ENCODE peak calls at places on chromosomes 5 and 9, in five cellular contexts. One of them, this sample, is unnamed.

GRCh38 chr5:161007879-161008278 is 155.9 kb upstream of the ATP10B start:
- DNase-seq in cardiac muscle cell: no peak
- DNase-seq in spleen: no peak
- DNase-seq in CD8-positive, alpha-beta memory T cell: no peak
- DNase-seq in astrocyte of the spinal cord: no peak
- DNase-seq in this sample: no peak

GRCh38 chr5:40367260-40367659 is 312.5 kb upstream of the PTGER4 start:
- DNase-seq in cardiac muscle cell: no peak
- DNase-seq in CD8-positive, alpha-beta memory T cell: no peak
- DNase-seq in spleen: no peak
- DNase-seq in astrocyte of the spinal cord: no peak
- DNase-seq in this sample: no peak

GRCh38 chr9:135760465-135760864 is 58.5 kb downstream of the KCNT1 start:
- DNase-seq in cardiac muscle cell: no peak
- DNase-seq in CD8-positive, alpha-beta memory T cell: no peak
- DNase-seq in astrocyte of the spinal cord: no peak
- DNase-seq in spleen: no peak
- DNase-seq in this sample: no peak

GRCh38 chr5:32280656-32281081 is 32.1 kb downstream of the MTMR12 start:
- DNase-seq in astrocyte of the spinal cord: no peak
- DNase-seq in CD8-positive, alpha-beta memory T cell: no peak
- DNase-seq in spleen: no peak
- DNase-seq in cardiac muscle cell: no peak
- DNase-seq in this sample: no peak

GRCh38 chr9:98572054-98572627 is 136.6 kb downstream of the GABBR2 start:
- DNase-seq in spleen: peak
- DNase-seq in CD8-positive, alpha-beta memory T cell: no peak
- DNase-seq in astrocyte of the spinal cord: no peak
- DNase-seq in cardiac muscle cell: no peak
- DNase-seq in this sample: no peak

GRCh38 chr5:80037366-80037765 is 2.2 kb downstream of the THBS4 start:
- DNase-seq in CD8-positive, alpha-beta memory T cell: no peak
- DNase-seq in spleen: no peak
- DNase-seq in cardiac muscle cell: no peak
- DNase-seq in astrocyte of the spinal cord: no peak
- DNase-seq in this sample: no peak

GRCh38 chr5:169095410-169095772 is 205.5 kb downstream of the SLIT3 start:
- DNase-seq in CD8-positive, alpha-beta memory T cell: no peak
- DNase-seq in astrocyte of the spinal cord: no peak
- DNase-seq in cardiac muscle cell: no peak
- DNase-seq in spleen: no peak
- DNase-seq in this sample: no peak

GRCh38 chr5:12566441-12566840 is 662.2 kb upstream of the CTNND2 start:
- DNase-seq in spleen: no peak
- DNase-seq in CD8-positive, alpha-beta memory T cell: no peak
- DNase-seq in cardiac muscle cell: no peak
- DNase-seq in astrocyte of the spinal cord: peak
- DNase-seq in this sample: no peak

GRCh38 chr5:77006124-77006523 is 24.1 kb upstream of the AGGF1 start:
- DNase-seq in cardiac muscle cell: no peak
- DNase-seq in CD8-positive, alpha-beta memory T cell: no peak
- DNase-seq in astrocyte of the spinal cord: no peak
- DNase-seq in spleen: no peak
- DNase-seq in this sample: no peak

GRCh38 chr5:50967388-50968039 is 301.1 kb downstream of the PARP8 start:
- DNase-seq in cardiac muscle cell: peak
- DNase-seq in CD8-positive, alpha-beta memory T cell: no peak
- DNase-seq in spleen: peak
- DNase-seq in astrocyte of the spinal cord: no peak
- DNase-seq in this sample: no peak

GRCh38 chr5:4905674-4906528 is 234.2 kb upstream of the ADAMTS16 start:
- DNase-seq in CD8-positive, alpha-beta memory T cell: no peak
- DNase-seq in spleen: no peak
- DNase-seq in cardiac muscle cell: no peak
- DNase-seq in astrocyte of the spinal cord: peak
- DNase-seq in this sample: peak

GRCh38 chr5:137621861-137622823 is 113.7 kb downstream of the KLHL3 start:
- DNase-seq in cardiac muscle cell: no peak
- DNase-seq in spleen: no peak
- DNase-seq in astrocyte of the spinal cord: peak
- DNase-seq in CD8-positive, alpha-beta memory T cell: no peak
- DNase-seq in this sample: no peak

GRCh38 chr9:34079181-34079580 is 30.5 kb upstream of the UBAP2 start:
- DNase-seq in astrocyte of the spinal cord: peak
- DNase-seq in spleen: no peak
- DNase-seq in cardiac muscle cell: no peak
- DNase-seq in CD8-positive, alpha-beta memory T cell: no peak
- DNase-seq in this sample: no peak

GRCh38 chr5:154723740-154724505 is 31.3 kb upstream of the LARP1 start:
- DNase-seq in astrocyte of the spinal cord: peak
- DNase-seq in cardiac muscle cell: no peak
- DNase-seq in CD8-positive, alpha-beta memory T cell: no peak
- DNase-seq in spleen: no peak
- DNase-seq in this sample: no peak

GRCh38 chr9:78958887-78959286 is 612.9 kb upstream of the TLE4 start:
- DNase-seq in spleen: no peak
- DNase-seq in astrocyte of the spinal cord: no peak
- DNase-seq in cardiac muscle cell: no peak
- DNase-seq in CD8-positive, alpha-beta memory T cell: no peak
- DNase-seq in this sample: no peak

GRCh38 chr9:28032178-28032532 is 458.9 kb upstream of the C9orf72 start:
- DNase-seq in spleen: no peak
- DNase-seq in cardiac muscle cell: no peak
- DNase-seq in astrocyte of the spinal cord: peak
- DNase-seq in CD8-positive, alpha-beta memory T cell: no peak
- DNase-seq in this sample: no peak

GRCh38 chr5:161190778-161191177 is 338.8 kb upstream of the ATP10B start:
- DNase-seq in CD8-positive, alpha-beta memory T cell: no peak
- DNase-seq in cardiac muscle cell: no peak
- DNase-seq in spleen: no peak
- DNase-seq in astrocyte of the spinal cord: no peak
- DNase-seq in this sample: no peak

DNA sequence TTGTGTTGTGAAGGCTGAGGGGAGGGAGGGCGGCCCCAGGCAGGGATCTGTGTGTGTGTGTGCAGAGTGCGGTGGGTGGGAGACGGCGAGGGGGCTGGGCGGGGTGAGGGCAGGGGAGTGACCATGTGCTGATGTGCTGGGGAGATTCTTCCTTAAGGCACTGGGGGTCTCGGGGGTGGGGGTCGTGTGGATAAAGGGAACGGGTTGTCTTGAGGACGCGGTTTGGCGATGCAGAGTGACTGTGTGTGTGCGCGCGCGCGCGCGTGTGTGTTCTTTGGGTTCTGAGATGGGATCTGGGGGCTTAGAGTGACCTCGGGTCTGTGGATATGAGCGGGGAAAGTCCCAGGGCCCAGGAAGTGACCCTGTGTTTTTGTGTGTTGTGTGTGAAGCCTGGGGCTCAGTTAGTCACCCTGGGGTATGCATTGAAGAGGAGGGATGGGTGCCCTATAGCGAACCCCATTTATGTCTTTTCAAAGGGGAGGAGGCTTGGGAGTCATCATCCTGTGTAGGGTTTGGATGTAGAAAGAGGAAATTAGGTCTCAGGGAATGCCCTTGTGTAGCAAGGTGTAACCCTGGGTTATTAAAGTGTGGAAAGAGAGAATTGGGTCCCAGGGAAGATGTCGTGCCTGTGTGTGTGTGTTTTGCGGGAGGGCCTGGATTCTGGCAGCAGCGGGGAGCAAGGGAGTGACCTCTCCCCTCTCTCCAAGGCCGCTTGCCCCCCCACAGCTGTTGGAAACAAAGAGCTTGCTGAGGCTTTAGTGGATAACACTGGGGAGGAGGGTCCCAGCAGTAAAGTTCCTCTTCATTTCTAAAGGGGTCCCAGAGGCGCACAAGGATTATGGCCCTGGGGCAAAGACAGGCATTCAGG is 1.4 kb downstream of the TMEFF1 start:
- DNase-seq in cardiac muscle cell: peak
- DNase-seq in CD8-positive, alpha-beta memory T cell: no peak
- DNase-seq in astrocyte of the spinal cord: no peak
- DNase-seq in spleen: no peak
- DNase-seq in this sample: no peak
- H3K4me3 ChIP-seq in cardiac muscle cell: peak
- H3K4me3 ChIP-seq in CD8-positive, alpha-beta memory T cell: no peak
- H3K4me3 ChIP-seq in astrocyte of the spinal cord: peak
- H3K4me3 ChIP-seq in spleen: peak
- H3K4me3 ChIP-seq in this sample: peak

GRCh38 chr5:157216395-157217142 is 35.9 kb downstream of the ITK start:
- DNase-seq in astrocyte of the spinal cord: no peak
- DNase-seq in spleen: no peak
- DNase-seq in cardiac muscle cell: no peak
- DNase-seq in CD8-positive, alpha-beta memory T cell: no peak
- DNase-seq in this sample: no peak

GRCh38 chr5:157213527-157214243 is 33.0 kb downstream of the ITK start:
- DNase-seq in CD8-positive, alpha-beta memory T cell: no peak
- DNase-seq in spleen: no peak
- DNase-seq in cardiac muscle cell: no peak
- DNase-seq in astrocyte of the spinal cord: no peak
- DNase-seq in this sample: no peak

GRCh38 chr5:157214399-157214798 is 33.8 kb downstream of the ITK start:
- DNase-seq in cardiac muscle cell: no peak
- DNase-seq in spleen: no peak
- DNase-seq in CD8-positive, alpha-beta memory T cell: no peak
- DNase-seq in astrocyte of the spinal cord: no peak
- DNase-seq in this sample: no peak

GRCh38 chr5:157215826-157216167 is 35.2 kb downstream of the ITK start:
- DNase-seq in spleen: no peak
- DNase-seq in cardiac muscle cell: no peak
- DNase-seq in CD8-positive, alpha-beta memory T cell: no peak
- DNase-seq in astrocyte of the spinal cord: no peak
- DNase-seq in this sample: no peak

DNA sequence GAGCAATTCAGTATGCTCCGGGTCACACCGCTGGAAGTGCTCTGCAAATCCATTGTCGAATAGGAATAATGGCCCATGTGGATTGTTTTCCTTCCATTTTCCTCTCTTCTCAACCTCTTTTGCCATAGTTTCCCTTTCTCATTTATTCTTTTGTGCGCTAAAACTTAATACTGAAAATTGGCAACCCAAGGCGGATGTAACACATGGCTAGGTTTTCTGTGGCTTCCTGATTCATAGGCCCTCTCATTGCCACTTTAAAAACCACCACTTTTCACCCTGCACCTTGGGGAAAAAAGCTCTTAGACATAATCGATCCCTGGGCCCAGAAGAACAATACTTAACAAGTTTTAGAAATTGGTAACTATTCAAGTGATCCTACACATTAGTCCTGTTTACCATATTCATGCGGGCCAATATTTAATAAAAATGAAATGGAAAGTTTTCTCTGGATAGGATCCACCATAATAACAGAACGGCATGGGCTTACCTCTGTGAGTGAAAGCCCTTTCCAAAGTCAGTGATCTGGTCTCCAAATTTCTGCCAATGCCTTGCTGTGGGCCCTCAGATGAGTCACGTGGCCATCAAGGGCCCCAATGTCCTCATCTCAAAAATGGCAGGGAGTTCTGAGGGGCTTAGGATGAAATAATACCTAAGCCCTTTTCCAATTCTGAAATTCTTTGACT is 34.6 kb downstream of the ITK start:
- DNase-seq in CD8-positive, alpha-beta memory T cell: no peak
- DNase-seq in cardiac muscle cell: no peak
- DNase-seq in spleen: no peak
- DNase-seq in astrocyte of the spinal cord: no peak
- DNase-seq in this sample: no peak
- H3K4me3 ChIP-seq in CD8-positive, alpha-beta memory T cell: peak
- H3K4me3 ChIP-seq in cardiac muscle cell: no peak
- H3K4me3 ChIP-seq in spleen: no peak
- H3K4me3 ChIP-seq in astrocyte of the spinal cord: no peak
- H3K4me3 ChIP-seq in this sample: no peak

DNA sequence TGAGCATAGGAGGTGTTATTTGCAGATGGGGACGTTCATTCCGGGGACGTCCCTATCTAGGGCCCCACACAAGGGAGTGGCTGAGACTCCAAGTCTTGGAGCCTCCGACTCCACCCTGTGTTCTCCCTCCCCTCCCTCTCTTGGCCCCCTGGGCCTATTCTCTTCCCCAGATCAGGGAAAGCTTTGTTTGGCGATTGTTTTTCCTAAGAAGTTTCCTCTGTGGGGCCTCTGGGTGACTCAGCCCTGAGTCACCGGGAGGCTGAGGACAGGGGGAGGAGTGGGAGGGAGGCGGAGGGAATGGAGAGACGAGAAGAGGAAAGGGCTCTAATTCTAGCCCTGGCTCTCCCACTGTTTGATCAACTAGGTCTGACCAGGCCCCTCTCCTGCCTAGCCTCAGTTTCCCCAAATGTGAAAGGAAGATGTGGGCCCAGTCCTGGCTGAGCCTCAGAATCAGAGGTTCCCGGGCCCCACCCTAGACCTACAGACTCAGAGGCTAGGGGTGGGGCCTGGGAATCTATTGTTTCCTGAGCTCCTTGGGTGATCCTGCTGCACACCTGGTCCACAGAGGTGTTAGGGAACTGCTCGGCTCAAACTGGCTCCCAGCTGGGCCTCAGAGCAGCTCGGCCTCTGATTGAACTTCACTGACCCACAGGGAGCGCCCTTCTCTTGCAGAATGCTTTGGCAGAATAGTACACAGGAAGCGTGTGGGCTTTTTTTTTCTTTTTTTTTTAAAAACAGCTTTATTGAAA is 19.2 kb downstream of the GSN start:
- DNase-seq in cardiac muscle cell: peak
- DNase-seq in spleen: no peak
- DNase-seq in CD8-positive, alpha-beta memory T cell: no peak
- DNase-seq in astrocyte of the spinal cord: peak
- DNase-seq in this sample: peak
- H3K4me3 ChIP-seq in cardiac muscle cell: no peak
- H3K4me3 ChIP-seq in spleen: no peak
- H3K4me3 ChIP-seq in CD8-positive, alpha-beta memory T cell: no peak
- H3K4me3 ChIP-seq in astrocyte of the spinal cord: no peak
- H3K4me3 ChIP-seq in this sample: peak

GRCh38 chr9:110541950-110542349 is 37.6 kb downstream of the SVEP1 start:
- DNase-seq in spleen: no peak
- DNase-seq in astrocyte of the spinal cord: no peak
- DNase-seq in CD8-positive, alpha-beta memory T cell: no peak
- DNase-seq in cardiac muscle cell: no peak
- DNase-seq in this sample: no peak

GRCh38 chr9:110538621-110539020 is 40.9 kb downstream of the SVEP1 start:
- DNase-seq in cardiac muscle cell: no peak
- DNase-seq in spleen: no peak
- DNase-seq in CD8-positive, alpha-beta memory T cell: no peak
- DNase-seq in astrocyte of the spinal cord: no peak
- DNase-seq in this sample: no peak

GRCh38 chr9:110532908-110533665 is 46.5 kb downstream of the SVEP1 start:
- DNase-seq in spleen: no peak
- DNase-seq in astrocyte of the spinal cord: no peak
- DNase-seq in cardiac muscle cell: no peak
- DNase-seq in CD8-positive, alpha-beta memory T cell: no peak
- DNase-seq in this sample: no peak

GRCh38 chr9:110536802-110537201 is 42.7 kb downstream of the SVEP1 start:
- DNase-seq in spleen: no peak
- DNase-seq in astrocyte of the spinal cord: peak
- DNase-seq in CD8-positive, alpha-beta memory T cell: no peak
- DNase-seq in cardiac muscle cell: no peak
- DNase-seq in this sample: no peak

DNA sequence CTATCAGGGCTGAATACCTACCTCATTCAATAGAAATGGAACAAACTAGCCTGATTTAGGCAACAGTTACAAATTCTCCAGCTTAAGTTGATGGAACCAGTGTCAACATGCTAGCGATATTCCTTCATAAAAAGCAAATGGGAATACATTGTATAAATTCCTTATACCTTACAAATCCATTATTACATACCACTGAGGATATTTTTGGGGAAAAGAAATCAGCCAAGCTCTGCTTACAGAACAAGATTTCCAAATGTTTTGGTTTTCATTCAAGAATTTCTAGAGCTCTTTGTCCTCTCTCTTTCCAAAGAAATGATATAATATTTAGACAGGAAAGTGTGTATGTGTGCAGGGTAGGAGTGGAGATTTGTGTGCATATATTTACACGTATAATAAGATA is 41.4 kb downstream of the SVEP1 start:
- DNase-seq in cardiac muscle cell: no peak
- DNase-seq in astrocyte of the spinal cord: peak
- DNase-seq in spleen: no peak
- DNase-seq in CD8-positive, alpha-beta memory T cell: no peak
- DNase-seq in this sample: no peak
- H3K4me3 ChIP-seq in cardiac muscle cell: no peak
- H3K4me3 ChIP-seq in astrocyte of the spinal cord: no peak
- H3K4me3 ChIP-seq in spleen: no peak
- H3K4me3 ChIP-seq in CD8-positive, alpha-beta memory T cell: no peak
- H3K4me3 ChIP-seq in this sample: no peak

This sample was measured in left lung.